ENCODE peak calls at places on chromosomes 2 and 18, in four cellular contexts. P, K, V and C are unnamed samples.

GRCh38 chr2:2762166-2762897 is 431.3 kb upstream of the MYT1L start:
- DNase-seq in K (no peak), V (no peak), P (no peak), C (no peak)

GRCh38 chr2:195626507-195626906 is 30.5 kb upstream of the SLC39A10 start:
- DNase-seq in V (no peak), K (no peak), P (no peak), C (no peak)

GRCh38 chr2:146079216-146079615 is 1559.3 kb upstream of the ZEB2 start:
- DNase-seq in P (no peak), K (peak; percentile 5), V (no peak), C (no peak)

GRCh38 chr2:156466739-156467405 is 30.7 kb downstream of the GPD2 start:
- DNase-seq in K (no peak), P (no peak), V (no peak), C (no peak)

GRCh38 chr2:47189635-47190034 is 34.5 kb upstream of the STPG4 start:
- DNase-seq in P (peak; percentile 62), V (no peak), K (peak; percentile 61), C (no peak)

GRCh38 chr2:54149623-54150501 is 34.4 kb downstream of the ACYP2 start:
- DNase-seq in P (no peak), V (no peak), K (peak; percentile 1), C (no peak)

GRCh38 chr2:393711-394696 is 106.1 kb upstream of the ALKAL2 start:
- DNase-seq in P (peak; percentile 53), V (no peak), K (peak; percentile 46), C (peak; percentile 69)

GRCh38 chr2:149826471-149827125 is 239.0 kb upstream of the MMADHC start:
- DNase-seq in K (peak; percentile 23), V (no peak), P (no peak), C (no peak)

GRCh38 chr2:134351899-134352298 is 98.0 kb downstream of the MGAT5 start:
- DNase-seq in P (no peak), K (no peak), V (no peak), C (no peak)

GRCh38 chr2:231189571-231190495 is 8.6 kb upstream of the ARMC9 start:
- DNase-seq in K (no peak), P (no peak), V (no peak), C (no peak)

GRCh38 chr18:10057808-10058791 is 144.3 kb downstream of the VAPA start:
- DNase-seq in V (no peak), P (peak; percentile 2), K (peak; percentile 82), C (no peak)

GRCh38 chr2:170822885-170823799 is 6.5 kb downstream of the GAD1 start:
- DNase-seq in V (peak; percentile 77), P (no peak), K (no peak), C (no peak)

GRCh38 chr2:39996653-39997080 is 217.6 kb upstream of the THUMPD2 start:
- DNase-seq in P (peak; percentile 28), V (no peak), K (peak; percentile 96), C (no peak)

GRCh38 chr2:126571403-126571802 is 84.6 kb upstream of the GYPC start:
- DNase-seq in V (no peak), K (no peak), P (no peak), C (no peak)

GRCh38 chr2:187985923-187986322 is 305.8 kb upstream of the GULP1 start:
- DNase-seq in V (no peak), P (no peak), K (peak; percentile 9), C (no peak)

GRCh38 chr2:118992740-118993391 is 50.9 kb downstream of the MARCO start:
- DNase-seq in P (no peak), V (peak; percentile 30), K (peak; percentile 87), C (peak; percentile 68)

GRCh38 chr2:128279786-128280701 is 38.6 kb downstream of the HS6ST1 start:
- DNase-seq in V (no peak), P (no peak), K (no peak), C (no peak)

GRCh38 chr18:52339891-52340371 is at the start of gene DCC:
- DNase-seq in V (peak; percentile 72), P (peak; percentile 77), K (peak; percentile 53), C (no peak)

GRCh38 chr2:239862613-239863012 is 162.5 kb downstream of the NDUFA10 start:
- DNase-seq in V (peak; percentile 31), P (no peak), K (no peak), C (no peak)
- H3K4me1 ChIP-seq in V (no peaks in the 10 kb centered on the region), P (peaks cover 12% of the 10 kb centered on the region), K (no peaks in the 10 kb centered on the region), C (no peaks in the 10 kb centered on the region)

DNA sequence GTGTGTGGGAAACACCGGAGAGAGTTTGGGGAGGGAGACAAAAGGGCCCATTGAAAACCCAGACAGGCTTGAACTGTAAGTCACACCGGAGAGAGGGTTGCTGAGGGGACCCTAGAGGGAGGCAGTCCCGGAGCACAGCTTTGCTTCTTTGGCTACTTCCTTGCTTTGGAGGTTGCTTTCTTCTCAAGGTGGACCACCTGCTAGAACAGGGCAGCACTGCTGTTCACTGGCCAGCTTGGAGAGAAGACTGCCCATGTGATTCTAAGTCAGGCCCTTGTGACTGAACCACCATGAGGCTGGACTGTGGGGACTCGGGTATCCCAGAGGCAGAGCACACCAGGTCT is 4.4 kb downstream of the ACTG2 start:
- DNase-seq in V (no peak), P (no peak), K (no peak), C (no peak)
- H3K4me3 ChIP-seq in V (no peak overlapping the region), P (no peak overlapping the region), K (no peak overlapping the region), C (no peak overlapping the region)

DNA sequence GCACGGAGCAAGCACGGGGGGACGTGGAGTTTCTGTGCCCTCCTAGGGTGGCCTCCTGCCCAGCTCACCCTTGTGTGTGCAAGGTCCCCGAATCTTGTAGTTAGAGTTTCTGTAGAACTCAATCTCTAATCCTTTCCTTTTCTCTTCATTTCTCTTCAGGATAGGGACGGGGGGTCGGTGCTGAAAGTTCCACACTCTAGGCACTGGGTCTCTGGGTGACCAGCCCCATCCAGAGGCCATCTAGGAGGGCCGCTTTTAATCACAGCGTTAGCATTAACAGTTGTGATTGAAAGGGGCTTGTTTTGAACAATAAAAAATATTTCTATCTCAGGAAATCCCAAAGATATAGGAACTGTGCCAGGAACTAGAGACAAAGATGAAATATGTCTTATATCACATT is 10.5 kb downstream of the SOCS6 start:
- DNase-seq in V (no peak), K (no peak), P (no peak), C (no peak)
- TF ChIP-seq CTCF in V (peak; percentile 19), K (no peak), P (no peak), C (no peak)

DNA sequence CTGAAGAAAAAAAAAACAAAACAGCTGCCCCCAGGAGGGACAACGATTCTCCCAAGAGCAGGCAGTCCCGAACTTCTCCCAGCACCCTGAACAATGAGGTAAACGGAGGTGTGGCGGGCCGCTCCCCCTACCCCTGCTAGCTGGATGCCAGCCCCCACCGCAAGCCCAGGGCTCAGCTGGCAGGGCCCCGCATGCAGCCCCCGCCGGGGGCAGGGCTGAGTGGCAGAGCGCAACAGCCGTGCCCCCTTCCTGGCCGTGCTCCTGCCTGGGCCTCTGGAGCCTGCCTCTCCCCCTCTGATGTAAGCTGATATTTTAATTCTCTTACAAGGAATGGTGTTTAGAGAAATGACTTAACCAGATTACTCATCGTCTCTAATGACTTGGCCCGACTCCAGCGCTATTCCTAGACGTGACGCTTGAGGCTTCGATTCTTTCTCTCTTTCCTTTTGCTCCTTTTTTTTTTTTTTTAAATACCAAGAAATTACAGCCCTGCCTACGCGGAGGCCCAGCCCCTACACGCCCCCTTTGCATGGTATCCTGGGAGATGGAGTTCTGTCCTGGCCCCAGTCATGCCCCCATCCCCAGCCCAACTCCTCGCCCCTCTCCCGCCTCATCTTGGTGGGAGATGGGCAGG is 4.6 kb upstream of the ARID5A start:
- DNase-seq in P (peak; percentile 83), K (peak; percentile 99), V (no peak), C (peak; percentile 93)
- H3K4me1 ChIP-seq in P (peaks cover 27% of the 10 kb centered on the region), K (peaks cover 56% of the 10 kb centered on the region), V (peaks cover 3% of the 10 kb centered on the region), C (peaks cover 36% of the 10 kb centered on the region)

GRCh38 chr2:19879115-19879514 is 22.7 kb downstream of the TTC32 start:
- DNase-seq in P (no peak), K (no peak), V (peak; percentile 24), C (no peak)

GRCh38 chr2:19874726-19875125 is 27.1 kb downstream of the TTC32 start:
- DNase-seq in K (no peak), P (no peak), V (no peak), C (no peak)

GRCh38 chr2:19875280-19875679 is 26.5 kb downstream of the TTC32 start:
- DNase-seq in K (no peak), V (no peak), P (no peak), C (no peak)

GRCh38 chr2:19878268-19879046 is 23.3 kb downstream of the TTC32 start:
- DNase-seq in P (no peak), V (no peak), K (no peak), C (no peak)

GRCh38 chr2:19876751-19877150 is 25.0 kb downstream of the TTC32 start:
- DNase-seq in K (no peak), V (no peak), P (no peak), C (no peak)
- H3K4me3 ChIP-seq in K (no peak overlapping the region), V (no peak overlapping the region), P (no peak overlapping the region), C (no peak overlapping the region)

DNA sequence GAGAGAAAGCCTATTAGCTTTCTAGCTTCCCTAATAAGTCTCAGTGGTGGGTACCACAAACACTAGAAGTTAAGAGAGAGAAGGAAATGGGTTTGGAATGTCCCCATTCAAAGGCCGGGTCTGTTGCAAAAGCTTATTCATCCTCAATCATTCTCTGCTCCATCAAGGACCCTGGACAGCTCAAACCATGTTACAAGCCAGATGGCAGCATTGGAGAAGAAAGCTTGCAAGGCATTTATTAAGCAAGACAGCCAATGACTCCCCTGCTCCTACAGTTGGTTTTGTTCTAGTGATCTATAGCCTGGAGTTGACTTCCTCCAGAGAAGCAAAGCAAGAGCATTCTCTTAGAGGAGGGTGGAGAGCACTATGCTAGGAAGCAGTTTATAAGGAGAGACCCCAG is 86.9 kb upstream of the LMAN1 start:
- DNase-seq in V (no peak), P (no peak), K (peak; percentile 42), C (no peak)
- TF ChIP-seq CTCF in V (no peak), P (no peak), K (peak; percentile 17), C (no peak)

GRCh38 chr2:191688934-191689695 is 11.2 kb downstream of the NABP1 start:
- DNase-seq in V (no peak), P (peak; percentile 48), K (peak; percentile 85), C (no peak)
- H3K4me1 ChIP-seq in V (no peaks in the 10 kb centered on the region), P (peaks cover 51% of the 10 kb centered on the region), K (peaks cover 31% of the 10 kb centered on the region), C (peaks cover 60% of the 10 kb centered on the region)